ENCODE peak calls at places on chromosomes 5 and 9, in seven cellular contexts. One of them, this sample, is unnamed.

GRCh38 chr9:134962998-134963364 is 45.3 kb upstream of the FCN1 start:
- DNase-seq in fibroblast of pulmonary artery: no peak
- DNase-seq in MCF 10A: no peak
- DNase-seq in kidney epithelial cell: no peak
- DNase-seq in CD4-positive, alpha-beta T cell: no peak
- DNase-seq in OCI-LY7: no peak
- DNase-seq in lower leg skin: no peak
- DNase-seq in this sample: no peak

GRCh38 chr9:76374702-76375543 is 19.3 kb downstream of the RFK start:
- DNase-seq in fibroblast of pulmonary artery: peak
- DNase-seq in lower leg skin: peak
- DNase-seq in MCF 10A: peak
- DNase-seq in CD4-positive, alpha-beta T cell: no peak
- DNase-seq in OCI-LY7: no peak
- DNase-seq in kidney epithelial cell: peak
- DNase-seq in this sample: no peak

GRCh38 chr9:19894975-19895374 is 106.1 kb upstream of the SLC24A2 start:
- DNase-seq in OCI-LY7: no peak
- DNase-seq in kidney epithelial cell: no peak
- DNase-seq in MCF 10A: no peak
- DNase-seq in CD4-positive, alpha-beta T cell: no peak
- DNase-seq in fibroblast of pulmonary artery: peak
- DNase-seq in lower leg skin: no peak
- DNase-seq in this sample: no peak

GRCh38 chr5:141877478-141878185 is 578 bp downstream of the PCDH1 start:
- DNase-seq in OCI-LY7: no peak
- DNase-seq in lower leg skin: no peak
- DNase-seq in CD4-positive, alpha-beta T cell: no peak
- DNase-seq in kidney epithelial cell: no peak
- DNase-seq in fibroblast of pulmonary artery: peak
- DNase-seq in MCF 10A: peak
- DNase-seq in this sample: no peak

GRCh38 chr9:105901514-105902109 is 207.3 kb downstream of the TMEM38B start:
- DNase-seq in lower leg skin: no peak
- DNase-seq in kidney epithelial cell: no peak
- DNase-seq in CD4-positive, alpha-beta T cell: no peak
- DNase-seq in fibroblast of pulmonary artery: peak
- DNase-seq in OCI-LY7: peak
- DNase-seq in MCF 10A: peak
- DNase-seq in this sample: peak

GRCh38 chr9:125296843-125297372 is 35.3 kb downstream of the GAPVD1 start:
- DNase-seq in OCI-LY7: no peak
- DNase-seq in lower leg skin: no peak
- DNase-seq in kidney epithelial cell: no peak
- DNase-seq in CD4-positive, alpha-beta T cell: no peak
- DNase-seq in fibroblast of pulmonary artery: no peak
- DNase-seq in MCF 10A: no peak
- DNase-seq in this sample: no peak

GRCh38 chr9:126275386-126276001 is 51.1 kb upstream of the MVB12B start:
- DNase-seq in CD4-positive, alpha-beta T cell: no peak
- DNase-seq in kidney epithelial cell: no peak
- DNase-seq in OCI-LY7: no peak
- DNase-seq in fibroblast of pulmonary artery: peak
- DNase-seq in MCF 10A: no peak
- DNase-seq in lower leg skin: no peak
- DNase-seq in this sample: no peak

GRCh38 chr5:57577432-57578175 is 95.0 kb upstream of the ACTBL2 start:
- DNase-seq in CD4-positive, alpha-beta T cell: no peak
- DNase-seq in fibroblast of pulmonary artery: no peak
- DNase-seq in lower leg skin: no peak
- DNase-seq in MCF 10A: no peak
- DNase-seq in OCI-LY7: no peak
- DNase-seq in kidney epithelial cell: no peak
- DNase-seq in this sample: no peak

GRCh38 chr5:124746916-124747769 is 704 bp upstream of the ZNF608 start:
- DNase-seq in fibroblast of pulmonary artery: peak
- DNase-seq in CD4-positive, alpha-beta T cell: no peak
- DNase-seq in lower leg skin: peak
- DNase-seq in MCF 10A: peak
- DNase-seq in OCI-LY7: peak
- DNase-seq in kidney epithelial cell: peak
- DNase-seq in this sample: peak

DNA sequence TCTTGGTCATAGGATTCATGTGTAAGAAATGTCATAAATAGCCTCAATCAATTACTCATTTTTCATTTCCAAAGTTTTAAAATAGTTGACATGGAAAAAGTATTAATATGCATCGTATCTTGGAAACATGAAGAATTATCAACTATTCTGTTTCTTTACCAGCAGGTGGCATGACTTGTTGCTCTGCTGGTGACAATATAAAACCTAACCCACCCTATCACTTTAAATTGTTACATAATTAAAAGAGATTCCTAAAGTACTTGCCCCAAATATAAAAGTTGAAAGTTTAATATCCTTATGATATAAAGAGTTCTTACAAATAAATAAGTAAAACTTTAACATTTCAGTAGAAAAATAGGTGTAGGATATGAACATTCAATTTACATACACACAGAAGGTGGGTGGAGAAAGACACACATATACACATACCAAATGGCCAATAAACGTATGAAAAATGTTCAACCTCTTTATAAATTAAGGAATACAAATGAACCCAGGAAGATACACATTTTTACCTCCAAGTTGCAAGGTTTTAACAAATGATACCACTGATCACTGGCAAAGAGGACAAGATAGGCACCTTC is 30.6 kb downstream of the MAP1B start:
- DNase-seq in kidney epithelial cell: no peak
- DNase-seq in CD4-positive, alpha-beta T cell: no peak
- DNase-seq in OCI-LY7: peak
- DNase-seq in lower leg skin: no peak
- DNase-seq in MCF 10A: no peak
- DNase-seq in fibroblast of pulmonary artery: no peak
- DNase-seq in this sample: no peak
- TF ChIP-seq CTCF in kidney epithelial cell: peak
- TF ChIP-seq CTCF in CD4-positive, alpha-beta T cell: peak
- TF ChIP-seq CTCF in OCI-LY7: peak
- TF ChIP-seq CTCF in lower leg skin: no peak
- TF ChIP-seq CTCF in MCF 10A: peak
- TF ChIP-seq CTCF in fibroblast of pulmonary artery: peak
- TF ChIP-seq CTCF in this sample: peak

DNA sequence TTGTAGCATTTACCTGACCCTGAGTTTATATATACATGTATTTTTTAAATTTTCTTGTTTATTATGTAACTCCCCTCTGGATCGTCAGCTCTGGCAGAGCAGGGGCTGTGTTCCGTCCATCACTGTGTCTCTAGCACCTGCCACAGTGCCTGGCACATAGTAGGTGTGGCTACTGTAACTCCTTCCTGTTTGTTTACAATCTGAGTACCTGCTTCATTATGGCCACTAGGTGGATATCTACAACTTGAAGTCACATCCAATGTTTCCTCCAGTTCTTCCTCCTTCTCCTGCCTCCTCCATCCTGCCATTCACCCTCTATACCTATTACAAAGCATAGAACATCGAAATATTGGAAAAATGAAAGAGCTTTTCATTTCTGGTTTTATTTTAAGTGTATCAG is 14.2 kb upstream of the PPP1R2B start:
- DNase-seq in CD4-positive, alpha-beta T cell: no peak
- DNase-seq in OCI-LY7: peak
- DNase-seq in lower leg skin: no peak
- DNase-seq in kidney epithelial cell: no peak
- DNase-seq in MCF 10A: no peak
- DNase-seq in fibroblast of pulmonary artery: no peak
- DNase-seq in this sample: no peak
- TF ChIP-seq CTCF in CD4-positive, alpha-beta T cell: peak
- TF ChIP-seq CTCF in OCI-LY7: peak
- TF ChIP-seq CTCF in lower leg skin: no peak
- TF ChIP-seq CTCF in kidney epithelial cell: peak
- TF ChIP-seq CTCF in MCF 10A: peak
- TF ChIP-seq CTCF in fibroblast of pulmonary artery: no peak
- TF ChIP-seq CTCF in this sample: peak

DNA sequence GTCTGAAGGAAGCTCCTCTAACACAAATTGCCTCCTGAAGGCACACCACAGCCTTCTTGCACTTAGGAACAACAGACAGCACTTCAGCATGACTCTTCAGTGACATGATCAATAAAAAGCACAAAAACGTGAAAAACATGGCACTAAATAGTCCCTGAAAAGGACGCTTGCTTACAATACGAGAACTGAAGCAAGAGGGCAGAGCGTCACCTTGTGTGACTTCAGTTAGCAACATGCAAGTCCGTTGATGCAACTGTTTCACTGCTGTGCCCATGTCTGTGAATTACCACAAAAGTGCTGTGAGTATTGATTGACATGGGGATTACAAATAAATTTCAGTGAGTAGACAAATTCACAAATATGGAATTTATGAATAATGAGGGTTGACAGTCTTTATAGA is 219.9 kb upstream of the GAS1 start:
- DNase-seq in CD4-positive, alpha-beta T cell: no peak
- DNase-seq in kidney epithelial cell: no peak
- DNase-seq in fibroblast of pulmonary artery: no peak
- DNase-seq in OCI-LY7: no peak
- DNase-seq in lower leg skin: no peak
- DNase-seq in MCF 10A: no peak
- DNase-seq in this sample: no peak
- TF ChIP-seq CTCF in CD4-positive, alpha-beta T cell: no peak
- TF ChIP-seq CTCF in kidney epithelial cell: no peak
- TF ChIP-seq CTCF in fibroblast of pulmonary artery: no peak
- TF ChIP-seq CTCF in OCI-LY7: no peak
- TF ChIP-seq CTCF in lower leg skin: no peak
- TF ChIP-seq CTCF in MCF 10A: no peak
- TF ChIP-seq CTCF in this sample: no peak

GRCh38 chr5:42912184-42912766 is 100.6 kb upstream of the SELENOP start:
- DNase-seq in kidney epithelial cell: no peak
- DNase-seq in MCF 10A: peak
- DNase-seq in OCI-LY7: peak
- DNase-seq in fibroblast of pulmonary artery: peak
- DNase-seq in CD4-positive, alpha-beta T cell: peak
- DNase-seq in lower leg skin: no peak
- DNase-seq in this sample: no peak
- TF ChIP-seq CTCF in kidney epithelial cell: peak
- TF ChIP-seq CTCF in MCF 10A: peak
- TF ChIP-seq CTCF in OCI-LY7: peak
- TF ChIP-seq CTCF in fibroblast of pulmonary artery: peak
- TF ChIP-seq CTCF in CD4-positive, alpha-beta T cell: peak
- TF ChIP-seq CTCF in lower leg skin: no peak
- TF ChIP-seq CTCF in this sample: peak

DNA sequence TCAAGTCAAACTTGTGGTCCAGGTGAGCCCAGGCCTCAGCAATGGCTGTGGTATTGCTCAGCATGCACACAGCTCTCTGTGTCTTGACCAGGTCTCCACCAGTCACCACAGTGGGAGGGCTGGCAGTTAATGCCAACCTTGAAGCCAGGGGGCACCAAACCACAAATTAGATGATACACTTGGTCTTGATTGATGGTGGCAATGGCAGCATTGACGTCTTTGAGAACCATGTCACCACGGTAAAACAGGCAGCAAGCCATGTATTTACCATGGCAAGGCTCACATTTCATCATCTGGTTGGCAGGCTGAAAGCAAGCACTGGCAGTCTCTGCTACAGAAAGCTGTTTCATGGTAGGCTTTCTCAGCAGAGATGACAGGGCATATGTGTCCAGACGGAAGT is 40.0 kb downstream of the NIM1K start:
- DNase-seq in lower leg skin: no peak
- DNase-seq in CD4-positive, alpha-beta T cell: no peak
- DNase-seq in MCF 10A: peak
- DNase-seq in kidney epithelial cell: no peak
- DNase-seq in fibroblast of pulmonary artery: peak
- DNase-seq in OCI-LY7: peak
- DNase-seq in this sample: no peak
- TF ChIP-seq CTCF in lower leg skin: no peak
- TF ChIP-seq CTCF in CD4-positive, alpha-beta T cell: no peak
- TF ChIP-seq CTCF in MCF 10A: peak
- TF ChIP-seq CTCF in kidney epithelial cell: peak
- TF ChIP-seq CTCF in fibroblast of pulmonary artery: peak
- TF ChIP-seq CTCF in OCI-LY7: peak
- TF ChIP-seq CTCF in this sample: no peak

GRCh38 chr9:34651876-34652602 is at the start of gene IL11RA:
- DNase-seq in lower leg skin: peak
- DNase-seq in CD4-positive, alpha-beta T cell: peak
- DNase-seq in MCF 10A: peak
- DNase-seq in OCI-LY7: peak
- DNase-seq in kidney epithelial cell: no peak
- DNase-seq in fibroblast of pulmonary artery: peak
- DNase-seq in this sample: peak
- TF ChIP-seq CTCF in lower leg skin: no peak
- TF ChIP-seq CTCF in CD4-positive, alpha-beta T cell: no peak
- TF ChIP-seq CTCF in MCF 10A: no peak
- TF ChIP-seq CTCF in OCI-LY7: no peak
- TF ChIP-seq CTCF in kidney epithelial cell: no peak
- TF ChIP-seq CTCF in fibroblast of pulmonary artery: no peak
- TF ChIP-seq CTCF in this sample: no peak

DNA sequence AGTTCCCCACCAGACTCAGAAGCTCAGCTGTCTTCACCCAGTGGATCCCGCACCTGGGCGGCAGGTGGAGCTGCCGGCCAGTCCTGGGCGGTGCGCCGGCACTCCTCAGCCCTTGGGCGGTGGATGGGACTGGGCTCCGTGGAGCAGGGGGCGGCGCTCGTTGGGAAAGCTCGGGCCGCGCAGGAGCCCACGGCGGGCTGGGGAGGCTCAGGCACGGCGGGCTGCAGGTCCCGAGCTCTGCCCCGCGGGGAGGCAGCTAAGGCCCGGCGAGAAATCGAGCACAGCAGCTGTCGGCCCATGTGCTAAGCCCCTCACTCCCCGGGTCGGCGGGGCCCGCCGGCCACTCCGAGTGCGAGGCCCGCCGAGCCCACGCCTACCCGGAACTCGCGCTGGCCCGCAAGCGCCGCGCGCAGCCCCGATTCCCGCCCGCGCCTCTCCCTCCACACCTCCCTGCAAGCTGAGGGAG is 560.0 kb downstream of the BRINP1 start:
- DNase-seq in fibroblast of pulmonary artery: no peak
- DNase-seq in CD4-positive, alpha-beta T cell: no peak
- DNase-seq in OCI-LY7: no peak
- DNase-seq in MCF 10A: no peak
- DNase-seq in lower leg skin: no peak
- DNase-seq in kidney epithelial cell: no peak
- DNase-seq in this sample: peak
- TF ChIP-seq CTCF in fibroblast of pulmonary artery: no peak
- TF ChIP-seq CTCF in CD4-positive, alpha-beta T cell: no peak
- TF ChIP-seq CTCF in OCI-LY7: no peak
- TF ChIP-seq CTCF in MCF 10A: no peak
- TF ChIP-seq CTCF in lower leg skin: no peak
- TF ChIP-seq CTCF in kidney epithelial cell: peak
- TF ChIP-seq CTCF in this sample: peak